ENCODE peak calls at places on chromosomes 16 and 17, in eight cellular contexts. M is fibroblast of lung; O is Caco-2; B is PC-9; G is Peyer's patch; Z is left ventricle myocardium inferior; Q is CD8-positive, alpha-beta T cell; D is stomach. W is an unnamed sample.
A peak's percentile ranks its signal among the peaks of the same experiment; 100 is the strongest.

GRCh38 chr17:540632-541031 is 174.0 kb downstream of the VPS53 start:
- DNase-seq in B (no peak), M (no peak), D (no peak), Q (no peak), Z (no peak), G (no peak), O (no peak), W (no peak)

GRCh38 chr17:81737947-81738800 is 26.1 kb downstream of the SLC25A10 start:
- DNase-seq in O (no peak), B (no peak), Z (no peak), G (no peak), D (no peak), M (no peak), Q (no peak), W (no peak)

GRCh38 chr16:84495506-84495905 is 9.0 kb downstream of the MEAK7 start:
- DNase-seq in O (no peak), G (no peak), D (peak; percentile 9), Z (no peak), Q (no peak), M (no peak), B (no peak), W (no peak)

GRCh38 chr17:296382-296781 is 56.2 kb downstream of the RPH3AL start:
- DNase-seq in M (no peak), D (no peak), O (no peak), G (peak; percentile 26), Q (no peak), B (no peak), Z (no peak), W (peak; percentile 42)

GRCh38 chr17:28983286-28984240 is 22.3 kb downstream of the SEZ6 start:
- DNase-seq in Q (no peak), M (no peak), Z (no peak), O (no peak), B (no peak), G (no peak), D (no peak), W (no peak)

GRCh38 chr17:70454377-70454776 is 285.0 kb downstream of the KCNJ2 start:
- DNase-seq in Q (no peak), M (no peak), G (no peak), Z (no peak), D (no peak), O (no peak), B (no peak), W (no peak)

GRCh38 chr16:72464597-72465368 is 292.8 kb upstream of the PMFBP1 start:
- DNase-seq in B (no peak), M (no peak), Z (no peak), O (no peak), D (no peak), G (no peak), Q (no peak), W (no peak)

GRCh38 chr17:41284043-41284442 is 8.5 kb downstream of the KRTAP9-7 start:
- DNase-seq in B (no peak), Q (no peak), D (no peak), M (no peak), O (peak; percentile 22), Z (no peak), G (no peak), W (no peak)

GRCh38 chr17:80633197-80633596 is 88.6 kb downstream of the RPTOR start:
- DNase-seq in Q (no peak), B (no peak), O (no peak), G (no peak), Z (no peak), D (no peak), M (no peak), W (no peak)

GRCh38 chr16:53600076-53600475 is 97.1 kb upstream of the AKTIP start:
- DNase-seq in G (no peak), M (no peak), O (no peak), B (no peak), D (no peak), Q (no peak), Z (no peak), W (no peak)

GRCh38 chr17:15502315-15503112 is 35.1 kb upstream of the CDRT4 start:
- DNase-seq in G (peak; percentile 90), M (peak; percentile 96), O (peak; percentile 64), Z (peak; percentile 90), B (no peak), D (peak; percentile 80), Q (peak; percentile 32), W (peak; percentile 96)

GRCh38 chr16:51636913-51637743 is 486.1 kb upstream of the SALL1 start:
- DNase-seq in O (no peak), Q (no peak), M (no peak), Z (no peak), B (no peak), D (no peak), G (no peak), W (no peak)

GRCh38 chr17:3207367-3207766 is at the start of gene OR1A1:
- DNase-seq in D (no peak), M (no peak), Z (no peak), B (no peak), Q (no peak), O (no peak), G (no peak), W (no peak)

GRCh38 chr17:47621293-47622178 is 28.2 kb upstream of the KPNB1 start:
- DNase-seq in D (no peak), Q (no peak), M (peak; percentile 80), Z (no peak), G (no peak), O (peak; percentile 77), B (peak; percentile 87), W (peak; percentile 78)

GRCh38 chr16:83666449-83666848 is 141.3 kb upstream of the HSBP1 start:
- DNase-seq in Q (no peak), D (no peak), M (no peak), O (no peak), B (no peak), G (peak; percentile 65), Z (no peak), W (no peak)

GRCh38 chr16:48206594-48207242 is 37.4 kb upstream of the LONP2 start:
- DNase-seq in O (no peak), Q (no peak), G (peak; percentile 68), Z (no peak), D (no peak), M (peak; percentile 23), B (no peak), W (no peak)

GRCh38 chr16:46871587-46871986 is 12.6 kb upstream of the GPT2 start:
- DNase-seq in D (no peak), O (no peak), Z (no peak), B (no peak), Q (no peak), M (no peak), G (no peak), W (no peak)

DNA sequence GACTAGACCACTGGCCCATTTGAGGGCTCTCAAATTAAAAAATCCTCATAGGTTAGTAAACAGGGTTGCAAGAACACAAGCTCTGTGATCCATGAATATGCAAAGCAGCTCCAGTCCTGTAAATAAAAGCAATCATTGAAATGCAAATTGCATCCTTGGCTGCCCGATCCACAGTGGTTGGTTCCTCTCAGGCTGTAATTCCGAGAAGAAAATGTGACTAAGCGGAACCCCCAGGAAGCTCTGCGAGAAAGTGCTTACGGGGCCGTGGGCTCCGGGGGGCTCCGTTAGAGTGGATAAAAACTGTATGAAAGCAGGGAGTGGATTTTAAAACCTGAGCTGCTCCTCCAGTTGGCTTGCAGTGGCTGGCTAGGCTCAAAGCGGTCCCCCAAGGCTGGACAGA is 2.5 kb downstream of the GPRC5B start:
- DNase-seq in B (no peak), O (no peak), M (no peak), G (no peak), D (no peak), Z (no peak), Q (no peak), W (no peak)
- H3K4me3 ChIP-seq in B (no peak overlapping the region), O (no peak overlapping the region), M (no peak overlapping the region), G (no peak overlapping the region), D (peak overlapping the region; percentile 69), Z (peak overlapping the region; percentile 93), Q (no peak overlapping the region), W (peak overlapping the region; percentile 92)

DNA sequence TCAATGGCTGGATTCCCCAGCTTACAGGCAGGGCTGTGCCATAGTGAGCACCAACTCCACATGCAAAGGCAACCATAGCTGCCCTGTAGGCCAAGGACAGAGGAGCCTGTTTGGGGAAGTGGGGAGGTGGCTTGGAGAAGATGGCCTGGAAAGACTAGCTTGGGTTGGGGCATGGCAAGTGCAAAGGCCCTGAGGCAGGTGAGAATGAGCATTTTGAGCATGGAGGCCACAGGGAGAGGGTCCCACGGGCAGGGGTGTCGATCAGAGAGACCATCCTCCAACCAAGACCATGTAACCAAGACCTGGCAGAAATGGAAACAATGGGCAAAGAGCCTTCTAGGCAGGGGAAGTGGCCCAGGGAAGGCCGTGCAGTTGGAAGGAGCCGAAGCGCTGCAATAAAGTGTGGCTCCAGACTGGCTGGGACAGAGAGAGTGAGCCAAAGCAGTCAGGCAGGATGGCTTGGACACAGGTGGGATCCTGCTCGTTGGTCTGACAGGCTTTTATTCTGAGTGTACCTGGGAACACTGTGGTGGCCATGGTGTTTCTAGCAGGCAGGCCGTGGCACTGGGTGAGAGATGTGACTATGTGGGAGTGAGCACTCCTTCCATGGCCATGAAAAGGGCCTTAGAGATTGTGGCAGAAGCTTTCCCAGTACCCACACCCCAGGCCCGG is 24.8 kb upstream of the MPRIP start:
- DNase-seq in M (no peak), Z (no peak), O (no peak), D (no peak), Q (no peak), G (no peak), B (no peak), W (no peak)
- H3K36me3 ChIP-seq in M (no peaks in the 10 kb centered on the region), Z (no peaks in the 10 kb centered on the region), O (no peaks in the 10 kb centered on the region), D (no peaks in the 10 kb centered on the region), Q (no peaks in the 10 kb centered on the region), G (no peaks in the 10 kb centered on the region), B (no peaks in the 10 kb centered on the region), W (no peaks in the 10 kb centered on the region)

GRCh38 chr17:78715000-78715771 is 66.9 kb downstream of the CYTH1 start:
- DNase-seq in Z (no peak), O (no peak), G (no peak), D (peak; percentile 22), B (no peak), Q (no peak), M (no peak), W (no peak)
- H3K4me3 ChIP-seq in Z (no peak overlapping the region), O (no peak overlapping the region), G (no peak overlapping the region), D (no peak overlapping the region), B (no peak overlapping the region), Q (peak overlapping the region; percentile 19), M (no peak overlapping the region), W (no peak overlapping the region)

GRCh38 chr16:1762196-1762878 is 9.0 kb downstream of the NME3 start:
- DNase-seq in G (no peak), Z (no peak), B (no peak), O (no peak), D (no peak), Q (no peak), M (no peak), W (no peak)
- H3K36me3 ChIP-seq in G (no peaks in the 10 kb centered on the region), Z (peaks cover 90% of the 10 kb centered on the region), B (no peaks in the 10 kb centered on the region), O (no peaks in the 10 kb centered on the region), D (peaks cover 100% of the 10 kb centered on the region), Q (peaks cover 25% of the 10 kb centered on the region), M (peaks cover 41% of the 10 kb centered on the region), W (peaks cover 2% of the 10 kb centered on the region)

W was measured in psoas muscle.